ENCODE peak calls at places on chromosome 18, in seven cellular contexts. C is HCT116, T is GM12878, V is K562, L is H1, I is HepG2, P is SK-N-SH. B is an unnamed sample.
A peak's percentile ranks its signal among the peaks of the same experiment; 100 is the strongest.

GRCh38 chr18:21196426-21196825 is 45.6 kb upstream of the GREB1L start:
- DNase-seq in I (no peak), C (no peak), L (no peak), P (no peak), V (no peak), T (no peak), B (no peak)

GRCh38 chr18:66682855-66683322 is 79.0 kb upstream of the CDH19 start:
- DNase-seq in C (no peak), I (no peak), P (peak; percentile 52), V (no peak), T (no peak), L (no peak), B (no peak)

GRCh38 chr18:6881034-6881800 is 151.7 kb downstream of the ARHGAP28 start:
- DNase-seq in P (no peak), L (no peak), V (no peak), C (no peak), I (no peak), T (no peak), B (no peak)

GRCh38 chr18:74456017-74456408 is 1.1 kb downstream of the DIPK1C start:
- DNase-seq in P (no peak), C (no peak), T (no peak), I (no peak), V (no peak), L (no peak), B (no peak)

GRCh38 chr18:74444104-74444503 is 13.0 kb downstream of the DIPK1C start:
- DNase-seq in P (no peak), T (no peak), I (no peak), V (no peak), C (no peak), L (no peak), B (no peak)

GRCh38 chr18:7921938-7922587 is 354.9 kb downstream of the PTPRM start:
- DNase-seq in V (no peak), I (peak; percentile 76), L (no peak), T (no peak), C (peak; percentile 54), P (no peak), B (no peak)

GRCh38 chr18:62876828-62877227 is 161.5 kb downstream of the PHLPP1 start:
- DNase-seq in I (no peak), C (no peak), V (no peak), T (no peak), L (no peak), P (no peak), B (no peak)

GRCh38 chr18:59718108-59719057 is 21.2 kb upstream of the CCBE1 start:
- DNase-seq in L (no peak), T (no peak), V (no peak), P (peak; percentile 78), C (no peak), I (no peak), B (no peak)

GRCh38 chr18:499351-500229 is 911 bp downstream of the COLEC12 start:
- DNase-seq in C (no peak), I (peak; percentile 46), L (peak; percentile 52), V (no peak), P (peak; percentile 87), T (no peak), B (peak; percentile 18)

GRCh38 chr18:79983793-79984192 is 4.6 kb downstream of the TXNL4A start:
- DNase-seq in V (no peak), I (no peak), P (no peak), T (no peak), C (no peak), L (no peak), B (no peak)
- TF ChIP-seq JUND in V (no peak), I (no peak), P (no peak), T (no peak), C (no peak), L (no peak), B (no peak)

GRCh38 chr18:23428821-23429220 is 24.3 kb upstream of the RIOK3 start:
- DNase-seq in L (no peak), I (no peak), T (no peak), P (no peak), V (no peak), C (no peak), B (no peak)

GRCh38 chr18:23438046-23438377 is 15.1 kb upstream of the RIOK3 start:
- DNase-seq in T (no peak), I (no peak), V (no peak), P (no peak), C (no peak), L (no peak), B (no peak)

GRCh38 chr18:23438608-23439366 is 14.3 kb upstream of the RIOK3 start:
- DNase-seq in I (no peak), V (peak; percentile 28), L (no peak), C (no peak), P (peak; percentile 22), T (no peak), B (no peak)

GRCh38 chr18:23437357-23438045 is 15.6 kb upstream of the RIOK3 start:
- DNase-seq in C (peak; percentile 34), P (peak; percentile 90), T (no peak), L (peak; percentile 93), I (peak; percentile 39), V (peak; percentile 96), B (peak; percentile 69)

GRCh38 chr18:23433360-23433759 is 19.7 kb upstream of the RIOK3 start:
- DNase-seq in C (no peak), V (peak; percentile 66), I (no peak), P (no peak), T (no peak), L (no peak), B (no peak)
- TF ChIP-seq JUND in C (no peak), V (peak; percentile 56), I (no peak), P (no peak), T (no peak), L (no peak), B (no peak)

GRCh38 chr18:48711651-48712486 is 173.0 kb downstream of the CTIF start:
- DNase-seq in I (peak; percentile 13), V (peak; percentile 21), L (no peak), P (peak; percentile 85), C (peak; percentile 21), T (no peak), B (peak; percentile 20)
- TF ChIP-seq JUND in I (no peak), V (no peak), L (no peak), P (no peak), C (no peak), T (no peak), B (no peak)

GRCh38 chr18:23835076-23835475 is 145.8 kb downstream of the LAMA3 start:
- DNase-seq in T (no peak), V (no peak), L (no peak), I (no peak), P (no peak), C (no peak), B (no peak)

GRCh38 chr18:23838233-23838632 is 149.0 kb downstream of the LAMA3 start:
- DNase-seq in V (no peak), P (no peak), C (no peak), T (no peak), I (no peak), L (no peak), B (no peak)

GRCh38 chr18:23835506-23835905 is 146.3 kb downstream of the LAMA3 start:
- DNase-seq in C (no peak), P (no peak), V (no peak), I (no peak), L (no peak), T (no peak), B (no peak)

GRCh38 chr18:23838801-23839366 is 149.6 kb downstream of the LAMA3 start:
- DNase-seq in P (no peak), C (no peak), T (no peak), I (no peak), V (no peak), L (no peak), B (no peak)

DNA sequence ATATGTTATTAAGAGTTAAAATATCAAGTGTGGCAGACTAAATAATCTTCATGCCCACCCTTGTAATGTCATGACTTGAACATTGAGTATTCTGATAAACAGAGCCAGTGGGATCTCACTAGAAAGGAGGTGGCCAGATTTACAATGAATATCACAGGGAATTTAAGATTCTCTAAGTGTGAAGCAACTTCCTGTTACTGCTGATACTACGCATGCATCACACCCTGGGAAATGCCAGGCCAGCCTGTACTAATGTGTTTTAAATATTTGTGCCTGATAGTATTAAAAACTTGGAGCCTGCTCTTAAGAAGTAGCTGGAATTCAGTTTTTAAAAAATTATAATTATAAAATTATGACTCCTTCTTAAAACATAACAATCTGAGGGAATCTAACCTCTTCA is 148.3 kb downstream of the LAMA3 start:
- DNase-seq in I (no peak), L (no peak), C (no peak), T (no peak), V (no peak), P (no peak), B (no peak)
- TF ChIP-seq JUND in I (no peak), L (no peak), C (no peak), T (no peak), V (no peak), P (peak; percentile 8), B (no peak)

GRCh38 chr18:54360406-54360805 is 2.7 kb downstream of the C18orf54 start:
- DNase-seq in P (no peak), L (no peak), T (no peak), C (no peak), I (peak; percentile 30), V (no peak), B (no peak)

GRCh38 chr18:54357660-54358494 is at the start of the genes C18orf54 and STARD6:
- DNase-seq in I (peak; percentile 87), L (peak; percentile 90), P (peak; percentile 95), C (peak; percentile 79), T (peak; percentile 76), V (peak; percentile 90), B (peak; percentile 70)

GRCh38 chr18:54358495-54358793 is 738 bp downstream of the C18orf54 start:
- DNase-seq in C (no peak), L (no peak), V (no peak), I (no peak), T (no peak), P (no peak), B (no peak)

GRCh38 chr18:54359233-54359632 is 1.5 kb downstream of the C18orf54 start:
- DNase-seq in C (no peak), T (no peak), I (no peak), V (no peak), P (no peak), L (no peak), B (peak; percentile 1)

GRCh38 chr18:54357082-54357659 is 487 bp downstream of the STARD6 start:
- DNase-seq in L (no peak), C (no peak), I (no peak), P (no peak), V (no peak), T (no peak), B (no peak)
- TF ChIP-seq JUND in L (no peak), C (no peak), I (no peak), P (no peak), V (no peak), T (no peak), B (no peak)

DNA sequence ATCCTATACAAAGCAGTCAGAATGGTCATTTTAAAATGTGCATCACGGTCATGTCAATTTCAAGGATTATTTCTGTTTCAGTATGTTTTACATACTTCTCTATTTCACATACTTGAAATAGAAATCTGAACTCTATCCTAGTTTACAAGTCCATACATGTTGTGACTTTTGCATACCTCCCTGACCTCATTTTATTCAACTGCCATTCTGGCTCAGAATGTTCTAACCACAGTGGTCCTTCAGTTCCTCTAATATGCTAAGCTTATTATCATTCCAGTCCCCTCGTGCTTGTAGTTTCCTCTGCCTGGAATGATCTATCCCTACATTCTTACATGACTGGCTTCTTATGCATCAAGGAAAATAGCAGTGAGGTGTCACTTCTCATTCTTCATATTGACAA is 295.6 kb downstream of the KIAA1328 start:
- DNase-seq in P (no peak), I (no peak), V (no peak), C (no peak), L (no peak), T (peak; percentile 9), B (no peak)
- TF ChIP-seq JUND in P (no peak), I (no peak), V (no peak), C (no peak), L (no peak), T (no peak), B (no peak)

B was measured in T47D.